ENCODE peak calls at places on chromosomes 7 and 10, in four cellular contexts. One of them, this sample, is unnamed.

GRCh38 chr7:43522406-43523156 is 60.3 kb upstream of the STK17A start:
- DNase-seq in uterus: no peak
- DNase-seq in HEK293T: no peak
- DNase-seq in naive B cell: no peak
- DNase-seq in this sample: no peak

GRCh38 chr10:75508814-75509306 is 77.4 kb downstream of the LRMDA start:
- DNase-seq in naive B cell: no peak
- DNase-seq in uterus: peak; percentile 70
- DNase-seq in HEK293T: peak; percentile 58
- DNase-seq in this sample: no peak

GRCh38 chr10:128599538-128599937 is 473.3 kb upstream of the MKI67 start:
- DNase-seq in HEK293T: no peak
- DNase-seq in uterus: no peak
- DNase-seq in naive B cell: no peak
- DNase-seq in this sample: no peak

GRCh38 chr10:129785536-129785981 is 178.5 kb downstream of the EBF3 start:
- DNase-seq in naive B cell: no peak
- DNase-seq in HEK293T: no peak
- DNase-seq in uterus: no peak
- DNase-seq in this sample: no peak

GRCh38 chr7:28328161-28328560 is 84.2 kb upstream of the CREB5 start:
- DNase-seq in HEK293T: no peak
- DNase-seq in uterus: no peak
- DNase-seq in naive B cell: no peak
- DNase-seq in this sample: no peak

GRCh38 chr7:84675633-84676034 is 481.0 kb upstream of the SEMA3A start:
- DNase-seq in HEK293T: peak; percentile 5
- DNase-seq in uterus: no peak
- DNase-seq in naive B cell: no peak
- DNase-seq in this sample: no peak

GRCh38 chr10:16967000-16967865 is 150.0 kb upstream of the RSU1 start:
- DNase-seq in naive B cell: no peak
- DNase-seq in uterus: no peak
- DNase-seq in HEK293T: no peak
- DNase-seq in this sample: no peak

GRCh38 chr7:17898111-17898510 is 42.2 kb downstream of the SNX13 start:
- DNase-seq in HEK293T: no peak
- DNase-seq in uterus: no peak
- DNase-seq in naive B cell: no peak
- DNase-seq in this sample: no peak